ENCODE peak calls at places on chromosomes 13 and 19, in five cellular contexts. S is stomach, M is neural crest cell, V is glutamatergic neuron, E is Peyer's patch. T is an unnamed sample.

GRCh38 chr13:48783181-48783630 is 129.5 kb downstream of the CYSLTR2 start:
- DNase-seq in S (peak), E (peak), M (no peak), V (no peak), T (peak)

GRCh38 chr13:106373989-106374572 is 161.4 kb downstream of the EFNB2 start:
- DNase-seq in S (no peak), V (no peak), M (no peak), E (no peak), T (no peak)

GRCh38 chr13:37503287-37503686 is 95.3 kb downstream of the POSTN start:
- DNase-seq in E (no peak), S (no peak), M (no peak), V (no peak), T (no peak)

GRCh38 chr13:44293908-44294735 is 79.5 kb upstream of the SERP2 start:
- DNase-seq in M (no peak), E (no peak), S (no peak), V (no peak), T (no peak)

GRCh38 chr13:83881031-83881727 is 1.1 kb downstream of the SLITRK1 start:
- DNase-seq in V (no peak), S (no peak), M (no peak), E (no peak), T (no peak)

GRCh38 chr19:35063940-35064818 is 22.7 kb downstream of the HPN start:
- DNase-seq in E (no peak), M (no peak), V (no peak), S (no peak), T (peak)

GRCh38 chr19:5679289-5680082 is 830 bp downstream of the MICOS13 start:
- DNase-seq in E (no peak), V (no peak), S (no peak), M (no peak), T (no peak)

GRCh38 chr13:69108486-69108885 is 999.1 kb upstream of the ATXN8OS start:
- DNase-seq in E (no peak), V (no peak), S (no peak), M (no peak), T (no peak)

GRCh38 chr19:18718015-18718526 is 34.6 kb downstream of the CRTC1 start:
- DNase-seq in S (no peak), E (no peak), V (no peak), M (no peak), T (no peak)

GRCh38 chr13:29905845-29906244 is 55.4 kb upstream of the UBL3 start:
- DNase-seq in S (peak), V (no peak), M (no peak), E (no peak), T (no peak)

GRCh38 chr19:45667620-45668341 is at the start of gene GIPR:
- DNase-seq in V (peak), E (peak), S (peak), M (peak), T (no peak)

GRCh38 chr13:97072297-97072696 is 78.0 kb upstream of the OXGR1 start:
- DNase-seq in M (no peak), E (no peak), V (no peak), S (no peak), T (no peak)

GRCh38 chr19:48802623-48803022 is 8.2 kb downstream of the BCAT2 start:
- DNase-seq in V (no peak), S (no peak), M (no peak), E (no peak), T (no peak)

GRCh38 chr13:109209526-109209925 is 576.9 kb downstream of the IRS2 start:
- DNase-seq in E (no peak), S (no peak), V (no peak), M (no peak), T (no peak)

GRCh38 chr13:112032186-112032835 is 34.6 kb upstream of the SOX1 start:
- DNase-seq in V (no peak), E (no peak), S (no peak), M (no peak), T (no peak)

GRCh38 chr13:84609716-84610115 is 727.4 kb upstream of the SLITRK1 start:
- DNase-seq in M (no peak), S (no peak), V (no peak), E (no peak), T (no peak)

GRCh38 chr19:57280913-57281425 is 684 bp downstream of the ZNF460 start:
- DNase-seq in S (no peak), M (no peak), E (peak), V (no peak), T (no peak)

GRCh38 chr13:99516153-99516929 is 15.1 kb downstream of the TM9SF2 start:
- DNase-seq in V (no peak), S (no peak), E (no peak), M (no peak), T (no peak)

GRCh38 chr13:46307554-46307953 is 79.5 kb downstream of the RUBCNL start:
- DNase-seq in E (no peak), M (no peak), V (no peak), S (no peak), T (no peak)

GRCh38 chr13:25180795-25181537 is 8.9 kb upstream of the AMER2 start:
- DNase-seq in M (no peak), S (no peak), E (no peak), V (no peak), T (no peak)

GRCh38 chr13:26449063-26449848 is 108.2 kb upstream of the WASF3 start:
- DNase-seq in S (no peak), V (no peak), M (no peak), E (no peak), T (no peak)

DNA sequence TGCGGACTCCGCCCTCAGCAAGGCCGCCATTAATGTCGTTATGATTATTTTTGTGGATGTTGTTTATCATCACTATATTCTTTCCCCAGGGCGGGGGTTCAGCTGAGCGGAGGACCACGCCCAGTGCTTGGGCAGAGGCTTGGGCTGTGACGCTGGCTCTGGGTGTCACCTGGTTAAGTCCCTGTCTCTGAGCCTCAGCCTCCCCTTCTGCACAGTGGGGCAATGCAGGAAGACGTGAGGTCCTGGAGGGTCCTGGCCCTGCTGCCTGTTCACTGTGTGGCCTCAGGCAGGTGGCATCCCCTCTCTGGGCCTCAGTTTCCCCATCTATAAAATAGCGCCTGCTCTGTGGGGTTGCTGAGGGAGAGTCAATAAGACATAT is 32.5 kb downstream of the NFIC start:
- DNase-seq in V (no peak), S (no peak), M (no peak), E (no peak), T (no peak)
- TF ChIP-seq CTCF in V (no peak), S (no peak), M (no peak), E (no peak), T (no peak)

DNA sequence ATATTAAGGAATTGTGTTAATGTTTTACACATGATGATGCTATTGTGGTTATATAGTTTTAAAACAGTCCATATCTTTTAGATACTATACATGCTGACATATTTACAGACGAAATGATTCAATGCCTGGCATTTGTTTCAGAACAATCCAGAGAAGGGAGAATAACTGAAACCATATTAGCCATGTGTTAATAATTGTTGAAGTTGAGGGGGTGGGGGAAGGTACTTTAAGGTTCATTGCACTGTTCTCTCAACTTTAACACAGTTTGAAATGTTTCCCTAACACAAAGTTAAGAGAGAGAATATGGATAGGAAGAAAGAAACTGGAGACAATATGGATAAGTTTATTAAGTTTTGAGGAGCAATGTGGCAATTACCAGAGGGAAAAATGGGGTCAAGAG is 5.8 kb downstream of the CRYL1 start:
- DNase-seq in M (no peak), V (no peak), E (no peak), S (no peak), T (peak)
- TF ChIP-seq CTCF in M (no peak), V (no peak), E (no peak), S (no peak), T (no peak)

DNA sequence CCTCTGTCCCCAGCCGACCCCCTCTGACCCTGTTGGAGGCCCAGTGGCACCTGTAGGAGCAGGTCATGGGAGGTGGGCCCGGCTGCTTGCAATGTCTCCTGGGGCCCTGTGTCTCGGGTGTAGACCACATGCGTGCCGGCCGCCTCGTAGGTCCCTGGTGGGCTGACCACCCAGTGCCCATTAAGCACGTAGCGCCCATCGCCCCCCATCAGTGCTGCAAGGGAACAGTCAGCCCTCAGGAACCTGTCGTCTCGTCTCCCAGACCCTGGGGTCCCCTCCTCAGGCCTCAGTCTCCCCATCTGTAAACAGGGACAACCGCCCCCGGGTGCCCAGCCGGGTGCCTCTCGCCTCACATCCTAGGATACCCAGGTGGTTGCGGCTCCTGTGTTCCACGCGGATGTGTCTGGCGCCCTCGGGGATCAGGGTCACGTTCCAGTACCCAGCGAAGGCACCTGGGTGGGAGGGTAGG is 5.6 kb downstream of the ADAMTSL5 start:
- DNase-seq in S (no peak), E (no peak), V (no peak), M (no peak), T (no peak)
- TF ChIP-seq CTCF in S (no peak), E (no peak), V (no peak), M (no peak), T (no peak)

GRCh38 chr19:39533003-39533512 is 406 bp upstream of the EID2B start:
- DNase-seq in M (no peak), V (no peak), E (no peak), S (no peak), T (no peak)
- TF ChIP-seq CTCF in M (peak), V (peak), E (no peak), S (no peak), T (no peak)

DNA sequence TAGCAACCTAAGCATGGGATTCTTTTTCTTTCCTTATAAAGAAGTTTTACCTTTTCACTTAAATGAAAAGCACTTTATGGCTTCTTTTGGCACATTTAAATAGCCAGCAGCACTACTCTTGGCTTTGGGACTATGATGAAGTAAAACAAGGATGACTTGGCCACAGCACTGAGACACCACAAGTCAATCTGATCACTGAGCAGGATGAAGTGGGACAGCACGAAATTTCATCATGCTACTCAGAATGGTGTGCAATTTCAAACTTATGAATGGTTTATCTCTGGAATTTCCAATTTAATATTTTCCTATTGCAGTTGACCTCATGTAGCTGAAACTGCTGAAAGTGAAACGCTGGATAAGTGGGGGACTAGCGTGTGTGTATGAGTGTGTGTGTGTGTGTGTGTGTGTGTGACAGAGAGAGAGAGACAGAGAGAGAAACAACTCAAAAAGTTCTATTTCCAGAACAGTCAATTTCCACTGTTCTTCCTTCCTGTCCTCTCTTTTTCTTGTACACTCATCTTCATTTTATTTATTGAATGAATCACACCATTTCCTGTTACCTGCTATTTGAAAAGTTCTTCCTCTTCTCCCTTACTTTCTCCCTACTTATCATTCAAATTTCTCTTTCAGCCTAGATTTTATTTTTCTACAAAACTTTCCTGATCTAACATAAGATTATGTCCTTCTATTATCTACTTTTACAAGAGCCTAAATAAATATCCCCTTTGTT is 414.2 kb upstream of the MIR17HG start:
- DNase-seq in V (no peak), M (no peak), S (no peak), E (no peak), T (no peak)
- TF ChIP-seq CTCF in V (no peak), M (no peak), S (no peak), E (no peak), T (no peak)